ENCODE peak calls at places on chromosomes 3 and 15, in eight cellular contexts. One of them, this sample, is unnamed.

GRCh38 chr15:62046064-62046779 is 14.0 kb downstream of the VPS13C start:
- DNase-seq in Jurkat, Clone E6-1: no peak
- DNase-seq in spleen: no peak
- DNase-seq in trophoblast cell: no peak
- DNase-seq in foreskin fibroblast: no peak
- DNase-seq in CD8-positive, alpha-beta memory T cell: no peak
- DNase-seq in GM12878: no peak
- DNase-seq in GM12865: peak
- DNase-seq in this sample: no peak

GRCh38 chr3:52391096-52391495 is 53.8 kb downstream of the SEMA3G start:
- DNase-seq in Jurkat, Clone E6-1: no peak
- DNase-seq in spleen: no peak
- DNase-seq in CD8-positive, alpha-beta memory T cell: no peak
- DNase-seq in trophoblast cell: no peak
- DNase-seq in GM12878: no peak
- DNase-seq in GM12865: no peak
- DNase-seq in foreskin fibroblast: no peak
- DNase-seq in this sample: no peak

GRCh38 chr3:127105587-127105986 is 87.3 kb upstream of the PRR23E start:
- DNase-seq in Jurkat, Clone E6-1: no peak
- DNase-seq in spleen: no peak
- DNase-seq in CD8-positive, alpha-beta memory T cell: no peak
- DNase-seq in GM12865: no peak
- DNase-seq in foreskin fibroblast: no peak
- DNase-seq in trophoblast cell: no peak
- DNase-seq in GM12878: no peak
- DNase-seq in this sample: no peak

GRCh38 chr3:111850481-111850880 is 8.6 kb upstream of the PHLDB2 start:
- DNase-seq in CD8-positive, alpha-beta memory T cell: no peak
- DNase-seq in trophoblast cell: no peak
- DNase-seq in GM12865: no peak
- DNase-seq in foreskin fibroblast: peak
- DNase-seq in Jurkat, Clone E6-1: no peak
- DNase-seq in spleen: no peak
- DNase-seq in GM12878: no peak
- DNase-seq in this sample: peak

GRCh38 chr15:58549013-58549779 is 117.4 kb downstream of the LIPC start:
- DNase-seq in trophoblast cell: peak
- DNase-seq in GM12865: no peak
- DNase-seq in GM12878: no peak
- DNase-seq in spleen: no peak
- DNase-seq in CD8-positive, alpha-beta memory T cell: no peak
- DNase-seq in Jurkat, Clone E6-1: no peak
- DNase-seq in foreskin fibroblast: peak
- DNase-seq in this sample: no peak

GRCh38 chr3:124974691-124975090 is 40.1 kb upstream of the MUC13 start:
- DNase-seq in GM12878: no peak
- DNase-seq in Jurkat, Clone E6-1: no peak
- DNase-seq in trophoblast cell: no peak
- DNase-seq in GM12865: no peak
- DNase-seq in foreskin fibroblast: no peak
- DNase-seq in CD8-positive, alpha-beta memory T cell: no peak
- DNase-seq in spleen: no peak
- DNase-seq in this sample: no peak

GRCh38 chr3:127865941-127866340 is 43.6 kb upstream of the MGLL start:
- DNase-seq in GM12878: no peak
- DNase-seq in spleen: no peak
- DNase-seq in foreskin fibroblast: peak
- DNase-seq in GM12865: no peak
- DNase-seq in trophoblast cell: peak
- DNase-seq in CD8-positive, alpha-beta memory T cell: no peak
- DNase-seq in Jurkat, Clone E6-1: no peak
- DNase-seq in this sample: peak

GRCh38 chr3:120170223-120170622 is 76.0 kb upstream of the GSK3B start:
- DNase-seq in trophoblast cell: peak
- DNase-seq in GM12878: no peak
- DNase-seq in foreskin fibroblast: peak
- DNase-seq in CD8-positive, alpha-beta memory T cell: no peak
- DNase-seq in Jurkat, Clone E6-1: no peak
- DNase-seq in GM12865: no peak
- DNase-seq in spleen: no peak
- DNase-seq in this sample: peak

GRCh38 chr15:85691350-85692240 is 103.1 kb downstream of the KLHL25 start:
- DNase-seq in GM12878: peak
- DNase-seq in Jurkat, Clone E6-1: no peak
- DNase-seq in CD8-positive, alpha-beta memory T cell: no peak
- DNase-seq in trophoblast cell: no peak
- DNase-seq in foreskin fibroblast: no peak
- DNase-seq in spleen: peak
- DNase-seq in GM12865: peak
- DNase-seq in this sample: no peak

GRCh38 chr15:88704791-88705768 is 66.3 kb downstream of the ISG20 start:
- DNase-seq in spleen: no peak
- DNase-seq in trophoblast cell: no peak
- DNase-seq in CD8-positive, alpha-beta memory T cell: no peak
- DNase-seq in GM12865: no peak
- DNase-seq in foreskin fibroblast: peak
- DNase-seq in Jurkat, Clone E6-1: no peak
- DNase-seq in GM12878: no peak
- DNase-seq in this sample: peak

GRCh38 chr3:47475029-47475569 is 642 bp downstream of the SCAP start:
- DNase-seq in GM12865: no peak
- DNase-seq in trophoblast cell: no peak
- DNase-seq in Jurkat, Clone E6-1: no peak
- DNase-seq in foreskin fibroblast: peak
- DNase-seq in GM12878: no peak
- DNase-seq in spleen: peak
- DNase-seq in CD8-positive, alpha-beta memory T cell: no peak
- DNase-seq in this sample: no peak

GRCh38 chr3:170465935-170466334 is 47.3 kb downstream of the CLDN11 start:
- DNase-seq in Jurkat, Clone E6-1: no peak
- DNase-seq in GM12865: no peak
- DNase-seq in spleen: no peak
- DNase-seq in trophoblast cell: no peak
- DNase-seq in foreskin fibroblast: peak
- DNase-seq in CD8-positive, alpha-beta memory T cell: no peak
- DNase-seq in GM12878: no peak
- DNase-seq in this sample: no peak

GRCh38 chr3:175940881-175941280 is 1081.7 kb downstream of the NAALADL2 start:
- DNase-seq in foreskin fibroblast: no peak
- DNase-seq in Jurkat, Clone E6-1: peak
- DNase-seq in CD8-positive, alpha-beta memory T cell: no peak
- DNase-seq in trophoblast cell: peak
- DNase-seq in GM12865: peak
- DNase-seq in spleen: peak
- DNase-seq in GM12878: no peak
- DNase-seq in this sample: no peak

GRCh38 chr3:186217820-186218164 is 108.9 kb upstream of the ETV5 start:
- DNase-seq in spleen: no peak
- DNase-seq in Jurkat, Clone E6-1: peak
- DNase-seq in trophoblast cell: no peak
- DNase-seq in GM12865: peak
- DNase-seq in GM12878: peak
- DNase-seq in CD8-positive, alpha-beta memory T cell: no peak
- DNase-seq in foreskin fibroblast: no peak
- DNase-seq in this sample: no peak

GRCh38 chr15:98684995-98685525 is 36.7 kb downstream of the IGF1R start:
- DNase-seq in foreskin fibroblast: peak
- DNase-seq in GM12878: no peak
- DNase-seq in spleen: no peak
- DNase-seq in CD8-positive, alpha-beta memory T cell: no peak
- DNase-seq in Jurkat, Clone E6-1: no peak
- DNase-seq in trophoblast cell: no peak
- DNase-seq in GM12865: no peak
- DNase-seq in this sample: no peak

GRCh38 chr3:197811343-197811742 is 20.3 kb downstream of the LRCH3 start:
- DNase-seq in trophoblast cell: peak
- DNase-seq in spleen: no peak
- DNase-seq in Jurkat, Clone E6-1: no peak
- DNase-seq in foreskin fibroblast: peak
- DNase-seq in CD8-positive, alpha-beta memory T cell: no peak
- DNase-seq in GM12865: no peak
- DNase-seq in GM12878: no peak
- DNase-seq in this sample: peak

GRCh38 chr3:133578548-133579191 is 5.2 kb downstream of the CDV3 start:
- DNase-seq in Jurkat, Clone E6-1: peak
- DNase-seq in foreskin fibroblast: peak
- DNase-seq in GM12878: no peak
- DNase-seq in spleen: no peak
- DNase-seq in CD8-positive, alpha-beta memory T cell: no peak
- DNase-seq in trophoblast cell: no peak
- DNase-seq in GM12865: no peak
- DNase-seq in this sample: peak

GRCh38 chr15:80174017-80174746 is 21.4 kb downstream of the FAH start:
- DNase-seq in spleen: no peak
- DNase-seq in foreskin fibroblast: peak
- DNase-seq in GM12865: no peak
- DNase-seq in GM12878: no peak
- DNase-seq in Jurkat, Clone E6-1: no peak
- DNase-seq in CD8-positive, alpha-beta memory T cell: no peak
- DNase-seq in trophoblast cell: no peak
- DNase-seq in this sample: peak

GRCh38 chr3:52004158-52004787 is 8.6 kb upstream of the RPL29 start:
- DNase-seq in trophoblast cell: no peak
- DNase-seq in Jurkat, Clone E6-1: no peak
- DNase-seq in GM12865: peak
- DNase-seq in CD8-positive, alpha-beta memory T cell: no peak
- DNase-seq in GM12878: no peak
- DNase-seq in foreskin fibroblast: peak
- DNase-seq in spleen: no peak
- DNase-seq in this sample: no peak

GRCh38 chr3:177069514-177070329 is 127.6 kb downstream of the TBL1XR1 start:
- DNase-seq in GM12865: no peak
- DNase-seq in CD8-positive, alpha-beta memory T cell: no peak
- DNase-seq in foreskin fibroblast: peak
- DNase-seq in GM12878: no peak
- DNase-seq in trophoblast cell: no peak
- DNase-seq in Jurkat, Clone E6-1: no peak
- DNase-seq in spleen: no peak
- DNase-seq in this sample: no peak

GRCh38 chr3:11212301-11212613 is 58.0 kb downstream of the HRH1 start:
- DNase-seq in spleen: no peak
- DNase-seq in foreskin fibroblast: peak
- DNase-seq in trophoblast cell: peak
- DNase-seq in GM12878: no peak
- DNase-seq in GM12865: no peak
- DNase-seq in CD8-positive, alpha-beta memory T cell: no peak
- DNase-seq in Jurkat, Clone E6-1: no peak
- DNase-seq in this sample: no peak

GRCh38 chr3:108159865-108160264 is 62.4 kb downstream of the IFT57 start:
- DNase-seq in foreskin fibroblast: peak
- DNase-seq in Jurkat, Clone E6-1: no peak
- DNase-seq in CD8-positive, alpha-beta memory T cell: no peak
- DNase-seq in GM12878: no peak
- DNase-seq in trophoblast cell: no peak
- DNase-seq in GM12865: no peak
- DNase-seq in spleen: no peak
- DNase-seq in this sample: no peak

GRCh38 chr15:31434418-31435255 is 108.0 kb downstream of the KLF13 start:
- DNase-seq in GM12878: peak
- DNase-seq in foreskin fibroblast: peak
- DNase-seq in CD8-positive, alpha-beta memory T cell: peak
- DNase-seq in spleen: peak
- DNase-seq in trophoblast cell: peak
- DNase-seq in Jurkat, Clone E6-1: peak
- DNase-seq in GM12865: peak
- DNase-seq in this sample: peak

GRCh38 chr3:187456268-187456667 is 88.1 kb downstream of the RTP4 start:
- DNase-seq in spleen: no peak
- DNase-seq in GM12865: no peak
- DNase-seq in GM12878: no peak
- DNase-seq in trophoblast cell: no peak
- DNase-seq in CD8-positive, alpha-beta memory T cell: no peak
- DNase-seq in foreskin fibroblast: peak
- DNase-seq in Jurkat, Clone E6-1: no peak
- DNase-seq in this sample: no peak

GRCh38 chr15:33720952-33721351 is 247.3 kb upstream of the CHRM5 start:
- DNase-seq in foreskin fibroblast: peak
- DNase-seq in Jurkat, Clone E6-1: no peak
- DNase-seq in CD8-positive, alpha-beta memory T cell: no peak
- DNase-seq in GM12865: no peak
- DNase-seq in trophoblast cell: no peak
- DNase-seq in spleen: no peak
- DNase-seq in GM12878: no peak
- DNase-seq in this sample: peak

GRCh38 chr3:146189519-146190173 is 28.7 kb upstream of the PLOD2 start:
- DNase-seq in Jurkat, Clone E6-1: peak
- DNase-seq in GM12865: peak
- DNase-seq in foreskin fibroblast: peak
- DNase-seq in trophoblast cell: peak
- DNase-seq in spleen: no peak
- DNase-seq in CD8-positive, alpha-beta memory T cell: peak
- DNase-seq in GM12878: no peak
- DNase-seq in this sample: no peak
- H3K4me3 ChIP-seq in Jurkat, Clone E6-1: no peak
- H3K4me3 ChIP-seq in GM12865: no peak
- H3K4me3 ChIP-seq in foreskin fibroblast: no peak
- H3K4me3 ChIP-seq in trophoblast cell: no peak
- H3K4me3 ChIP-seq in spleen: no peak
- H3K4me3 ChIP-seq in CD8-positive, alpha-beta memory T cell: no peak
- H3K4me3 ChIP-seq in GM12878: no peak
- H3K4me3 ChIP-seq in this sample: no peak

GRCh38 chr3:100104442-100104798 is 9.9 kb downstream of the FILIP1L start:
- DNase-seq in Jurkat, Clone E6-1: no peak
- DNase-seq in GM12865: peak
- DNase-seq in CD8-positive, alpha-beta memory T cell: no peak
- DNase-seq in GM12878: no peak
- DNase-seq in foreskin fibroblast: no peak
- DNase-seq in spleen: no peak
- DNase-seq in trophoblast cell: no peak
- DNase-seq in this sample: no peak
- H3K4me3 ChIP-seq in Jurkat, Clone E6-1: no peak
- H3K4me3 ChIP-seq in GM12865: peak
- H3K4me3 ChIP-seq in CD8-positive, alpha-beta memory T cell: no peak
- H3K4me3 ChIP-seq in GM12878: no peak
- H3K4me3 ChIP-seq in foreskin fibroblast: no peak
- H3K4me3 ChIP-seq in spleen: no peak
- H3K4me3 ChIP-seq in trophoblast cell: no peak
- H3K4me3 ChIP-seq in this sample: no peak

DNA sequence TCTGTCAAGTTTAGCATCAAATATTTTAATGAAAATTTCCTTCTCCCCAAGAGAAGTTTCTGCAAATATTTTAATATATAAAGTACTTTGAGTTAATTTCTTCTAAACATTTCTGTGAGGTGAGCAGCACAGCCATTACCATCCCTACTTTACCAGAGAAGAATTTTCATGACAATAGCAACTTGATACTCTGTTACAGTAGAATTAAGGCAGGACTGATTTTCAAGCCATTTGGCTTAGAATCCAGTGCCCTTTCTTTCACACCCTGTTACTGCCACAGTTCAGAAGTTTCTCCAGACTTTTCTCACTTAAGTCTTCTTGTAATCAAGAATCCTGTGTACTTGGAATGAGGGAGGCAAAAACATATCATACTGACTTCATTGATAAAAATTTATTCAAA is 556.9 kb upstream of the SGO1 start:
- DNase-seq in CD8-positive, alpha-beta memory T cell: no peak
- DNase-seq in foreskin fibroblast: no peak
- DNase-seq in Jurkat, Clone E6-1: no peak
- DNase-seq in GM12865: no peak
- DNase-seq in trophoblast cell: no peak
- DNase-seq in GM12878: no peak
- DNase-seq in spleen: no peak
- DNase-seq in this sample: no peak
- H3K4me3 ChIP-seq in CD8-positive, alpha-beta memory T cell: no peak
- H3K4me3 ChIP-seq in foreskin fibroblast: no peak
- H3K4me3 ChIP-seq in Jurkat, Clone E6-1: no peak
- H3K4me3 ChIP-seq in GM12865: no peak
- H3K4me3 ChIP-seq in trophoblast cell: no peak
- H3K4me3 ChIP-seq in GM12878: no peak
- H3K4me3 ChIP-seq in spleen: no peak
- H3K4me3 ChIP-seq in this sample: no peak

GRCh38 chr15:81182031-81182745 is 14.5 kb upstream of the IL16 start:
- DNase-seq in trophoblast cell: no peak
- DNase-seq in GM12865: no peak
- DNase-seq in Jurkat, Clone E6-1: peak
- DNase-seq in foreskin fibroblast: peak
- DNase-seq in CD8-positive, alpha-beta memory T cell: no peak
- DNase-seq in spleen: no peak
- DNase-seq in GM12878: no peak
- DNase-seq in this sample: no peak
- H3K4me3 ChIP-seq in trophoblast cell: no peak
- H3K4me3 ChIP-seq in GM12865: no peak
- H3K4me3 ChIP-seq in Jurkat, Clone E6-1: peak
- H3K4me3 ChIP-seq in foreskin fibroblast: peak
- H3K4me3 ChIP-seq in CD8-positive, alpha-beta memory T cell: no peak
- H3K4me3 ChIP-seq in spleen: no peak
- H3K4me3 ChIP-seq in GM12878: no peak
- H3K4me3 ChIP-seq in this sample: peak